ENCODE peak calls at places on chromosomes 6 and 20, in four cellular contexts. X is CD8-positive, alpha-beta T cell; T is body of pancreas; D is GM12878. H is an unnamed sample.

GRCh38 chr6:36038120-36038876 is 10.7 kb downstream of the MAPK14 start:
- DNase-seq in X (no peak), T (no peak), D (no peak), H (no peak)

GRCh38 chr6:29641430-29642213 is 8.6 kb upstream of the GABBR1 start:
- DNase-seq in X (peak), T (no peak), D (no peak), H (no peak)

GRCh38 chr20:63228786-63229185 is 6.9 kb upstream of the BIRC7 start:
- DNase-seq in X (no peak), T (no peak), D (no peak), H (no peak)

GRCh38 chr6:161947371-161947770 is 673.5 kb upstream of the AGPAT4 start:
- DNase-seq in X (no peak), T (no peak), D (no peak), H (no peak)

GRCh38 chr20:47380481-47380880 is 24.0 kb upstream of the ZMYND8 start:
- DNase-seq in X (no peak), T (peak), D (no peak), H (no peak)

GRCh38 chr6:72748759-72749158 is 126.9 kb downstream of the KCNQ5 start:
- DNase-seq in X (no peak), T (no peak), D (no peak), H (peak)

GRCh38 chr6:22205266-22205665 is 91.6 kb downstream of the PRL start:
- DNase-seq in X (no peak), T (no peak), D (no peak), H (no peak)

GRCh38 chr20:12358006-12358654 is 440.4 kb downstream of the BTBD3 start:
- DNase-seq in X (no peak), T (no peak), D (no peak), H (no peak)

GRCh38 chr6:17585766-17586502 is 14.2 kb upstream of the FAM8A1 start:
- DNase-seq in X (no peak), T (peak), D (no peak), H (peak)

GRCh38 chr6:30100585-30101422 is 12.1 kb downstream of the TRIM31 start:
- DNase-seq in X (no peak), T (peak), D (no peak), H (peak)

GRCh38 chr6:123771126-123771525 is 32.5 kb upstream of the NKAIN2 start:
- DNase-seq in X (no peak), T (no peak), D (no peak), H (no peak)

GRCh38 chr20:39897058-39897457 is 792.0 kb downstream of the MAFB start:
- DNase-seq in X (no peak), T (no peak), D (no peak), H (peak)

GRCh38 chr20:39890697-39891096 is 798.3 kb downstream of the MAFB start:
- DNase-seq in X (no peak), T (no peak), D (no peak), H (no peak)

GRCh38 chr20:39888310-39888709 is 800.7 kb downstream of the MAFB start:
- DNase-seq in X (no peak), T (no peak), D (no peak), H (no peak)

GRCh38 chr20:39897781-39898466 is 791.1 kb downstream of the MAFB start:
- DNase-seq in X (no peak), T (no peak), D (no peak), H (peak)

DNA sequence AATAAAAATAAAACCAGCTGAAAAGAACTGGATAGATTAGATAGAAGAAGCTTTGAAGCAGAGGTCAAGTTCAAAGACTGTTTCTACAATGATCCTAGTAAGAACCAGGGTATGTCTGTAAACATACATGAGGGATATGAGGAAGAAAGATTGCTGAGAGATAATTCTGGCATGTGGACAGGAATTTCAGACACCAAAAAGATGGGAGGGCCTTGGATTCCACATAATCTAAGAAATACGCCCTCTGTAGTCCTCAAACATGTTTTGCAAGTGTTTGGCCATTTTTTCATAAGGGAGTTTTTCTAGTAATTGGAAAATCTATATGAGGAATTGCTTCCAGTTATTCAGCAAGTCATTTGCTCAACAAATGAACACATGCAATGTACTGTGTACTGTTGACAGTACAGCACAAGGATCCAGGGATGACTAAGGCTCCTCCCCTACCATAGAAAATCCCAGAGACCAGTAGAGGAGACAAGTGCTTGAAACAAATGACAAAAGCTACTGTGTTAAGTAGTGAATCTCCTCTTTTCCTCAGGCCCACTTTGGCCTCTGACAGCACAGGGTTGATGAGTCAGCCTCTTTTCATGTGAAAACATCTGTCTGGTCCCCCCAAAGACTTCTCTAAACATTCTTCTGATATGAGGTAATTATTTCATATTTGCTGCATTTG is 795.9 kb downstream of the MAFB start:
- DNase-seq in X (no peak), T (no peak), D (no peak), H (peak)
- H3K27ac ChIP-seq in X (no peak), T (no peak), D (no peak), H (no peak)

GRCh38 chr20:32330555-32330897 is 27.6 kb upstream of the ASXL1 start:
- DNase-seq in X (no peak), T (no peak), D (no peak), H (no peak)

GRCh38 chr20:32327087-32327681 is 30.9 kb upstream of the ASXL1 start:
- DNase-seq in X (no peak), T (no peak), D (no peak), H (no peak)

GRCh38 chr20:32329817-32330554 is 28.1 kb upstream of the ASXL1 start:
- DNase-seq in X (no peak), T (peak), D (no peak), H (peak)

GRCh38 chr20:32325706-32326506 is 32.2 kb upstream of the ASXL1 start:
- DNase-seq in X (no peak), T (peak), D (no peak), H (peak)

GRCh38 chr20:32326507-32326851 is 31.7 kb upstream of the ASXL1 start:
- DNase-seq in X (no peak), T (no peak), D (no peak), H (no peak)
- H3K27ac ChIP-seq in X (no peak), T (peak), D (no peak), H (no peak)

GRCh38 chr6:47294990-47295389 is 14.7 kb downstream of the TNFRSF21 start:
- DNase-seq in X (no peak), T (no peak), D (no peak), H (no peak)

GRCh38 chr6:47301441-47301840 is 8.3 kb downstream of the TNFRSF21 start:
- DNase-seq in X (no peak), T (no peak), D (no peak), H (no peak)

GRCh38 chr6:47300417-47300816 is 9.3 kb downstream of the TNFRSF21 start:
- DNase-seq in X (no peak), T (no peak), D (no peak), H (no peak)

GRCh38 chr6:47299965-47300364 is 9.7 kb downstream of the TNFRSF21 start:
- DNase-seq in X (no peak), T (no peak), D (no peak), H (no peak)

DNA sequence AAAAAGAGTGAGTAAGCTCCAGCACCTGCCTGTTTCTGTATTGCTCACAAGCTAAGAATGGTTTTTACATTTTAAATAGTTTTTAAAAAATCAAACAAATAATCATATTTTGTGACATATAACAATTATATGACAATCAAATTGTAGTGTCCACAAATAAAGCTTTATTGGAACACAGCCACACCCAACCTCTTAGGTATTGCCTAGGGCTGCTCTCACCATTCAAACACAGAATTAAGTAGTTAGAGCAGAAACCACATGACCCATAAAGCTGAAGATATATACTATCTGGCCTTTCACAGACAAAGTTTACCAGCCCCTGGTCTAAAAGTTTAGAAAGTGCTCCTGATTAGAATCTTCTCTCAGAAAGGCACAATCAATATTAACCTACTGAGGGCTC is 11.2 kb downstream of the TNFRSF21 start:
- DNase-seq in X (no peak), T (no peak), D (no peak), H (no peak)
- H3K27ac ChIP-seq in X (no peak), T (no peak), D (no peak), H (no peak)

GRCh38 chr6:15594512-15595241 is 68.2 kb downstream of the DTNBP1 start:
- DNase-seq in X (no peak), T (no peak), D (no peak), H (no peak)

GRCh38 chr6:15596241-15596896 is 66.5 kb downstream of the DTNBP1 start:
- DNase-seq in X (no peak), T (no peak), D (no peak), H (no peak)

GRCh38 chr6:15593798-15594197 is 69.0 kb downstream of the DTNBP1 start:
- DNase-seq in X (no peak), T (peak), D (no peak), H (no peak)

GRCh38 chr6:15598273-15598778 is 64.5 kb downstream of the DTNBP1 start:
- DNase-seq in X (no peak), T (no peak), D (no peak), H (no peak)

DNA sequence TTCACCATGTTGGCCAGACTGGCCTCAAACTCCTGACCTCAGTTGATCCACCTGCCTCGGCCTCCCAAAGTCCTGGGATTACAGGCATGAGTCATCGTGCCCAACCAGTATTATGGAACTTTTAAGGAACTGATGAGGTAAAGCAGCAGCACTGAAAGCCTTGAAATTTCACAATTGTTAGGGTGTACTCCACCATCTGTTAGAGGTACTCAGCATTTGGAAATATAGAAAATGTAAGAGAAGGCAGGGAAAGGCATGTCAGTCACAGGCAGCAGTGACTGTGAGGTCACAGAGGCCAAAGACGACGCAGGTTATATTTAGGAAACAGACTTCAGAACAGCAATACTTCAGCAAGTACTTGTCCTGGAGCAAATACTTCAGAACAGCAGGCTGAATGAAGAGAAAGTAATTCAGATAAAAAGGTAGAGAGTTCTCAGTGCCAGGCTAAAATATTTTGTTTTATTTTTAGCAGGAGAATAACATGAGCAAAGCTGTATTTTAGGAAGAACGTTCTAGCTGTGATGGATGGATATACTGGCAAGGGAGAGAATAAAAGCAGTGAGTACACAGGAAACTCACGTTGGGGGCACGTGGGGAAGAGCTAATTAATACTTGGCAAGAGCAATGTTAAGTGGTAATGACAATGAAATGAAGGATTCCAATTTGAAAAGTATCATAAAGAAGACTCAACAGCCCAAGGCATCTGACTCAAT is 67.2 kb downstream of the DTNBP1 start:
- DNase-seq in X (no peak), T (no peak), D (no peak), H (no peak)
- H3K27ac ChIP-seq in X (no peak), T (no peak), D (no peak), H (no peak)

GRCh38 chr6:111754423-111754822 is 118.8 kb downstream of the FYN start:
- DNase-seq in X (no peak), T (no peak), D (no peak), H (no peak)
- H3K27ac ChIP-seq in X (peak), T (no peak), D (peak), H (no peak)

DNA sequence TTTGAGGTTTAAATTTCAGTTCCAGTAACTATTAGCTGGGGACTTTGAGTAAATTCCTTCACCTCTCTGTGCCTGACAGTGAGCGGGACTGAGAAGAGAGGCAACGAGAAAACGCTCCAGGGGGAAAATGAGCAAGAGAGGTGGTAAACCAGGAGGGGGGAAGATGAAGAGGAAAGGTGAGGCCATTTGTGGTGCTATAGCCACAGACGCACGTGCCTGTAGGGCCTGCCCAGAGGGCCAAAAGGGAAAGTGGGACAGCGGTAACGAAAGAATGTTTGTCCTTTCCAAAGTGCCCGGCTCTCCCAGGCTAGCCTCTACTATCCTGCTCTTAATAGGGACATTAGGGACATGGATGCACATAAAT is 99.2 kb downstream of the BMP7 start:
- DNase-seq in X (no peak), T (no peak), D (no peak), H (no peak)
- H3K27ac ChIP-seq in X (no peak), T (no peak), D (no peak), H (no peak)

H was measured in foreskin keratinocyte.